ENCODE peak calls at places on chromosome 6, in six cellular contexts. S is brain microvascular endothelial cell, R is mesenchymal stem cell, W is mucosa of descending colon, X is A549, F is transverse colon. C is an unnamed sample.

GRCh38 chr6:36715469-36715868 is 17.8 kb downstream of the RAB44 start:
- DNase-seq in X (no peak), S (no peak), R (no peak), W (no peak), F (no peak), C (no peak)

GRCh38 chr6:161671117-161671516 is 397.3 kb upstream of the AGPAT4 start:
- DNase-seq in S (no peak), X (no peak), F (no peak), R (no peak), W (no peak), C (no peak)

GRCh38 chr6:37862992-37863391 is 43.5 kb downstream of the ZFAND3 start:
- DNase-seq in X (no peak), S (no peak), W (no peak), F (no peak), R (no peak), C (no peak)

GRCh38 chr6:159646731-159647130 is 46.3 kb downstream of the SOD2 start:
- DNase-seq in R (peak), W (no peak), S (no peak), F (no peak), X (no peak), C (no peak)

GRCh38 chr6:146289816-146290588 is 253.6 kb upstream of the RAB32 start:
- DNase-seq in W (no peak), R (peak), X (no peak), S (peak), F (no peak), C (peak)

GRCh38 chr6:53294095-53294494 is 54.7 kb downstream of the ELOVL5 start:
- DNase-seq in F (no peak), S (no peak), W (peak), R (no peak), X (no peak), C (no peak)

GRCh38 chr6:13354331-13355042 is 26.1 kb upstream of the TBC1D7 start:
- DNase-seq in R (peak), F (no peak), X (no peak), S (peak), W (no peak), C (no peak)

GRCh38 chr6:17971128-17972073 is 16.0 kb downstream of the KIF13A start:
- DNase-seq in R (peak), X (no peak), F (no peak), S (peak), W (no peak), C (no peak)

GRCh38 chr6:142374965-142375733 is 73.3 kb downstream of the ADGRG6 start:
- DNase-seq in S (peak), W (no peak), R (peak), F (no peak), X (peak), C (peak)

GRCh38 chr6:166862978-166863530 is 93.3 kb downstream of the RNASET2 start:
- DNase-seq in R (no peak), X (no peak), S (no peak), W (no peak), F (no peak), C (no peak)
- H3K4me3 ChIP-seq in R (peak), X (peak), S (peak), W (no peak), F (peak), C (peak)

DNA sequence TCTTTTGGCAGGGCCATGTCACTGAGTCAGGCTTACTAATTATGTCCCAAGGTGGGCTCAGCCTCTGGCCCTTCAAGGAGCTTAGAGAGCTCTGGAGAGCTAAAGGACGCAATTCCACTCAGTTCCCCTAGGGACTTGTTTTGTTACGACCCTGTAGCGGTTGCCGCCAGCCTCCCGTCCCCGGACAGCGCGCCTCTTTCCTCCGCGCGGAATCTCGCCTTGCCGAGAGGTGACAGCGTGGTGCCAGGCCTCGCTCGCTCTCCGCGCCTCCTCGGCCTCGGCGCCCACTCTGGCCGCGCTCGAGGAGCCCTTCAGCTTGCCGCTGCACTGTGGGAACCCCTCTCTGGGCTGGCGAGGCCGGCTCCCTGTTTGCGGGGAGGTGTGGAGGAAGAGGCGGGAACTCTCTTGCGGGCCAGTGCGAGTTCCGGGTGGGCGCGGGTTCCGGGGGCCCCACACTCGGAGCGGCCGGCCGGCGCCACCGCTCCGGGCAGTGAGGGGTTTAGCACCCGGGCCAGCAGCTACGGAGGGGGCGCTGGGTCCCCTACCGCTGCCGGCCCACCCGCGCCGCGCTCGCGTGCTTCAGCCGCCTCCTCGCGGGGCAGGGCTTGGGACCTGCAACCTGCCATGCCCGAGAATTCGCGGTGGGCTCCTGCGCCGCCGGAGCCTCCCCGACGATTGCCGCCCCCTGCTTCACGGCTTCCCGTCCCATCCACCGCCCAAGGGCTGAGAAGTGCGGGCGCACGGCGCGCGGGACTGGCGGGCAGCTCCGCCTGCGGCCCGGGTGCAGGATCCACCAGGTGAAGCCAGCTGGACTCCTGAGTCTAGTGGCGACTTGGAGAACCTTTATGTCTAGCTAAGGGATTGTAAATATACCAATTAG is 9.9 kb upstream of the ZNF311 start:
- DNase-seq in S (no peak), W (no peak), R (no peak), X (no peak), F (no peak), C (no peak)
- H3K4me3 ChIP-seq in S (peak), W (no peak), R (no peak), X (no peak), F (peak), C (peak)

DNA sequence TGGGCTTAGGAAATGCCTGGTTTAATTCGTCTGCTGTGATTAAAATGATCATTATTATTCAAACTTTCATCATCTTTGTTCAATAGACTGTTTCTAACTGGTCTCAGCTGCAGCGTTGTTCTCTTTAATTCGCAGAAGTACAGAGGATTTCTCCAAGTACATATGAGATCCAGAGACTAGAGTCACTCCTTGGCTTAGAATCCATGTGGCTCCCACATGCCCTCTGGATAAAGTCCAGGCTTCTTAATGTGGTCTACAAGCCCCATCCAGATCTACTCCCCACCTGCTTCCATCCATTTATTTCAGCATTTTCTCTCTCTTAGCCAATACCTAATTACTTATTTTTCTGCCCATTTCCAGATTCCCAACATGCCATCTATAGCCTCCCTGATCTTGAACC is 1.1 kb upstream of the ZBTB24 start:
- DNase-seq in R (peak), X (no peak), S (no peak), F (no peak), W (no peak), C (no peak)
- H3K4me3 ChIP-seq in R (no peak), X (no peak), S (no peak), F (no peak), W (no peak), C (no peak)

DNA sequence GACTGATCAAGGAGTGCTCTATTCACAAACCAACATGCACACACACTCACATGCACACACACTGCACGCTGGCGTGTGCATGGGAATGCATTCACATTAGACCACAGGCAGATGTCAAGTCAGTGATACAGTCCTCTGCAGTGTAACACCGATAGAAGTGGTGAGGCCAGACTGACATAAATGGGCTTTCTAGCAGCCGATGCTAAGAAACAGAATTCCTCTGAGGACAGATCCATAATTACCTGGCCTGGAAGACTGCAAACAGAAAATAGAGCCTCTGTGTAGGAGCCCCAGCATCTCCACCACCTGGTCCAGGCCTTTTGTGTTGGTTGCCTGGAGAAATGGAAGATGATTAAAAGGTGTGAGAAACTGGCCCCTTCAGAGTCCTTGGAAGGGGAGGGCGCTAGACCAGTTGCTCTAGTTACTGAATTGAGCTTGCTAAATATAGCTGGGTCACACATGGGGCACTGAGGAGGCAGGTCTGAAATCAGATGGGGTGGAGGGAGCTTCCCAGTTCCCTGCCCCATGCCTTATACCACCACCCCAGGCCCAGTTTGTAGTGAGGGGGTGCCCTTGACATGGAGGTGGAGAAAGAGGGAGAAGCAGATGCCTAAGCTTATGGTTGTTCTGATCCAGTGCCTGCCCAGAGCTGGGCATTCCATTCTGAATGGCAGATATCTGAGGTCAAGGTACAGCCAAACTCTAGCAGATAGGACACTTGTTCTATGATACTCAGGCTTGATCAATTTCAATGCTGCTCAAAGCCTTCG is 233.8 kb downstream of the LRFN2 start:
- DNase-seq in S (no peak), W (no peak), F (no peak), X (no peak), R (no peak), C (no peak)
- H3K4me3 ChIP-seq in S (no peak), W (no peak), F (no peak), X (no peak), R (no peak), C (no peak)

DNA sequence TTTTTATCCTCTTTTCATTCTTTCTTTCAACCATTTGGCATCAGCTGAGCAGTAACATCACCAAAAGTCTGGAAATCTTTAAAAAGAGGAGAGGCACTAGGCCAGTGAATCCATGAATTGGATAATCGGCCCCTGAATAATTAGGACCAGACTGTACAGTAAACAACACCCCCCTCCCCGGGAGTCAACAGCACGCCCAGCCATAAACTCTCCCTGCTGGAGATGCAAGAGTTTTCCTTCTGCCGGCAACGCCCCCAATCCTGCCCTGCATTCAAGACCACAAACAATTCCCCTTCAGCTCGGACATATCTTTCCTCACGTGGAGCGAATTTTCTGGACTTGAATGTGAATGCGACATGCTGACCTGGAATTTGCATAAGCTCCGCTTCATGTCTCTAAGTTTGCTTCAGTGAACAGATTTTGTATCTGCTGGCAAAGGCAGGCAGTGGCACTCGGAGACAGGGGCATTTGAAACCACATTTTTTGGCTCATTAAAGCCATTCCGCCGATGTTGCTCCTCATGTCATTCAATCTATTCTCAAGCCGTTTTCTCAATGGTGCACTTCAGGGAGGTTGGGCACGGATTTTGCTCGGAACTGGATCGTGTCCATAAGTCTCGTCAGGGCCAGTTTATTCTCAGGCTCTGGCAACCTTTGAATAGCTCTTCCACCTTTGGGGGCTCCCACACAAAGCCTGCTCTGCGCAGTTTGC is 38.0 kb upstream of the GMPR start:
- DNase-seq in F (peak), W (no peak), S (no peak), R (peak), X (no peak), C (no peak)
- H3K4me3 ChIP-seq in F (no peak), W (no peak), S (no peak), R (no peak), X (no peak), C (no peak)